ENCODE peak calls at places on chromosome 19, in seven cellular contexts. D is C1 segment of cervical spinal cord, J is iris pigment epithelial cell, W is pancreas, H is GM23248, V is activated T-cell treated with anti-CD3 and anti-CD28 coated beads for 1 hour, I is amniotic stem cell. Z is an unnamed sample.

GRCh38 chr19:40229484-40229883 is 3.0 kb upstream of the CCNP start:
- DNase-seq in H (peak), I (no peak), W (no peak), D (no peak), V (no peak), J (peak), Z (no peak)

GRCh38 chr19:48807590-48808308 is 3.1 kb downstream of the BCAT2 start:
- DNase-seq in H (no peak), I (no peak), V (no peak), W (no peak), J (no peak), D (no peak), Z (peak)

GRCh38 chr19:47994209-47994802 is at the start of gene ELSPBP1:
- DNase-seq in I (no peak), J (no peak), V (no peak), W (no peak), H (no peak), D (no peak), Z (no peak)

GRCh38 chr19:12974301-12975220 is 5.2 kb downstream of the DAND5 start:
- DNase-seq in W (no peak), J (no peak), H (peak), I (no peak), V (no peak), D (no peak), Z (no peak)

GRCh38 chr19:4069331-4069959 is 2.7 kb upstream of the ZBTB7A start:
- DNase-seq in I (no peak), D (no peak), J (no peak), W (no peak), H (no peak), V (no peak), Z (peak)

GRCh38 chr19:55644842-55645511 is 1.5 kb downstream of the ZNF581 start:
- DNase-seq in I (no peak), H (no peak), V (no peak), J (no peak), W (no peak), D (no peak), Z (no peak)

GRCh38 chr19:43789029-43789428 is 8.3 kb upstream of the KCNN4 start:
- DNase-seq in W (no peak), I (peak), D (no peak), H (peak), V (no peak), J (peak), Z (no peak)

GRCh38 chr19:47781590-47782318 is 3.3 kb downstream of the SELENOW start:
- DNase-seq in V (no peak), I (no peak), D (no peak), H (peak), W (no peak), J (no peak), Z (peak)

GRCh38 chr19:56538254-56538760 is 441 bp upstream of the ZFP28 start:
- DNase-seq in V (peak), W (peak), J (peak), I (peak), H (peak), D (peak), Z (peak)

GRCh38 chr19:17214531-17215124 is 529 bp upstream of the USE1 start:
- DNase-seq in V (no peak), H (no peak), D (no peak), J (no peak), I (no peak), W (no peak), Z (no peak)

GRCh38 chr19:2973229-2973628 is 4.1 kb upstream of the TLE6 start:
- DNase-seq in W (no peak), V (no peak), D (no peak), I (no peak), H (no peak), J (no peak), Z (no peak)

GRCh38 chr19:2556221-2557092 is 80.5 kb downstream of the GADD45B start:
- DNase-seq in J (no peak), V (no peak), D (no peak), H (no peak), I (no peak), W (no peak), Z (no peak)